ENCODE peak calls at places on chromosomes 5 and 9, in five cellular contexts. V is neuronal stem cell, X is mesenchymal stem cell, Q is trophoblast cell, O is H1. Z is an unnamed sample.

GRCh38 chr9:1709347-1709746 is 305.8 kb upstream of the SMARCA2 start:
- DNase-seq in X (no peak), V (no peak), O (no peak), Q (peak; percentile 10), Z (no peak)

GRCh38 chr5:55667938-55668337 is 44.2 kb downstream of the SLC38A9 start:
- DNase-seq in V (no peak), X (no peak), Q (no peak), O (no peak), Z (no peak)

GRCh38 chr9:69946800-69947437 is 96.7 kb upstream of the MAMDC2 start:
- DNase-seq in V (no peak), X (peak; percentile 96), Q (peak; percentile 35), O (no peak), Z (no peak)

GRCh38 chr9:36729902-36730301 is 157.2 kb downstream of the MELK start:
- DNase-seq in V (no peak), O (no peak), Q (no peak), X (peak; percentile 12), Z (no peak)

GRCh38 chr5:31755299-31756053 is 116.5 kb downstream of the PDZD2 start:
- DNase-seq in Q (no peak), O (no peak), V (no peak), X (no peak), Z (no peak)

GRCh38 chr5:137236266-137236665 is 262.9 kb downstream of the SPOCK1 start:
- DNase-seq in X (no peak), O (no peak), Q (no peak), V (no peak), Z (no peak)

GRCh38 chr5:127040779-127041520 is 10.6 kb upstream of the MARCHF3 start:
- DNase-seq in X (no peak), O (no peak), Q (no peak), V (no peak), Z (peak; percentile 34)

GRCh38 chr9:136831002-136831719 is 11.1 kb upstream of the AJM1 start:
- DNase-seq in O (no peak), V (no peak), X (no peak), Q (no peak), Z (no peak)

GRCh38 chr5:115735108-115735998 is 81.1 kb downstream of the CDO1 start:
- DNase-seq in X (no peak), V (peak; percentile 8), Q (no peak), O (no peak), Z (no peak)

GRCh38 chr5:131096774-131097695 is 68.0 kb downstream of the HINT1 start:
- DNase-seq in V (no peak), Q (no peak), O (no peak), X (no peak), Z (no peak)

GRCh38 chr9:136808075-136808780 is 480 bp downstream of the RABL6 start:
- DNase-seq in Q (no peak), V (no peak), O (no peak), X (peak; percentile 18), Z (peak; percentile 34)

GRCh38 chr9:112780637-112781036 is 30.1 kb downstream of the SNX30 start:
- DNase-seq in X (no peak), Q (no peak), O (no peak), V (no peak), Z (no peak)

GRCh38 chr5:67773439-67773988 is 442.0 kb upstream of the PIK3R1 start:
- DNase-seq in X (peak; percentile 29), V (peak; percentile 24), O (no peak), Q (no peak), Z (no peak)

GRCh38 chr9:95305770-95306492 is 11.6 kb downstream of the FANCC start:
- DNase-seq in X (no peak), Q (no peak), O (no peak), V (no peak), Z (no peak)

GRCh38 chr5:150249744-150250143 is 39.8 kb downstream of the CAMK2A start:
- DNase-seq in O (no peak), X (no peak), V (no peak), Q (no peak), Z (no peak)

GRCh38 chr9:116589392-116590354 is 97.4 kb upstream of the TRIM32 start:
- DNase-seq in V (no peak), X (peak; percentile 50), Q (peak; percentile 62), O (peak; percentile 50), Z (peak; percentile 77)

GRCh38 chr5:6417657-6418056 is 31.0 kb upstream of the UBE2QL1 start:
- DNase-seq in Q (no peak), X (no peak), V (no peak), O (no peak), Z (no peak)

GRCh38 chr9:35341585-35341984 is 148.3 kb upstream of the RUSC2 start:
- DNase-seq in V (no peak), O (no peak), Q (no peak), X (peak; percentile 61), Z (peak; percentile 43)

GRCh38 chr9:76004526-76004925 is 114.1 kb downstream of the PCSK5 start:
- DNase-seq in O (no peak), Q (no peak), V (no peak), X (no peak), Z (no peak)

GRCh38 chr5:134370306-134370870 is 981 bp upstream of the UBE2B start:
- DNase-seq in X (no peak), Q (no peak), V (no peak), O (no peak), Z (no peak)

GRCh38 chr5:148864113-148864841 is 37.9 kb downstream of the ADRB2 start:
- DNase-seq in V (no peak), Q (no peak), X (peak; percentile 26), O (no peak), Z (no peak)

GRCh38 chr9:5813837-5814236 is 19.1 kb downstream of the ERMP1 start:
- DNase-seq in V (no peak), Q (no peak), X (no peak), O (no peak), Z (no peak)

GRCh38 chr5:42787073-42787472 is 24.6 kb downstream of the SELENOP start:
- DNase-seq in X (no peak), V (no peak), O (no peak), Q (no peak), Z (no peak)

GRCh38 chr5:59813761-59814562 is 79.6 kb downstream of the PDE4D start:
- DNase-seq in V (peak; percentile 54), O (no peak), Q (peak; percentile 92), X (peak; percentile 82), Z (no peak)

GRCh38 chr9:99666571-99666970 is 155.1 kb upstream of the NR4A3 start:
- DNase-seq in X (no peak), O (no peak), V (no peak), Q (no peak), Z (no peak)

GRCh38 chr5:171571663-171572062 is 152.2 kb downstream of the FGF18 start:
- DNase-seq in X (peak; percentile 33), O (no peak), Q (no peak), V (no peak), Z (no peak)

GRCh38 chr5:39167141-39167972 is 52.0 kb downstream of the FYB1 start:
- DNase-seq in O (no peak), X (peak; percentile 27), V (no peak), Q (no peak), Z (no peak)

DNA sequence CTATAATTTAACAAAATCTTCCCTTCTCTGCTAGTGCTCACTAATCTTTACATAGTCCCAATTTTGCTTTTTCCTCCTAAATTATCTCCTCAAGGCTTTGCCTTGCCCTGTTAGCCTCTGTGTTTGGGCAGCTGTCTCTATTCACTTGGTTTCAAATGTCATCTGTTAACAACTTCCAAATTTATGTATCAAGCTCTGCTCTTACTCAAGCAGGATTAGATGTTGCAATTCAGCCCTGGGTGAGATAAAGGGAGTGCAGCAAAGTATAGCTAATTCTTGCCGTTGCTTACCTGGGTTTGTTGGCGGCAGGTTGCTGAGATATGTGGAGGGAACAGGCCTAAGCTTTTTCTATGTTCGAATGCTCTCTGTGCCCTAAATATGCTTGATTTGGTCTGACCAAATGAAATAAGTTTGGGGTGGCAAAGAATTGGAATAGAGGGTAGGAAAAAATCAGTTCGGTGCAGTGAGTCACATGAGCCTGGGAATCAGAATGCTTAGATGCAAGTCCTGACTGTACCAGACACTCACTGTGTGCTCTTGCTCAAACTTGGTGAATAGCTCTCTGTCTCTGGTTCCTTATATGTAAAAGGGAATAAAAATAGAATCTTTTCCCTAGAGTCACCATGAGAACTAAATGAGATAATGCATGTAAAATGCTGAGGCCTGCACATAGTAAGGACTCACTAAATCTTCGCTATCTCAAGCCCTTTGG is 483.7 kb downstream of the DMAC1 start:
- DNase-seq in X (peak; percentile 96), Q (no peak), O (no peak), V (no peak), Z (no peak)
- H2BK12ac ChIP-seq in X (no peak overlapping the region), Q (no peak overlapping the region), O (no peak overlapping the region), V (no peak overlapping the region), Z (no peak overlapping the region)

GRCh38 chr9:97853844-97854695 is 1.0 kb downstream of the FOXE1 start:
- DNase-seq in V (peak; percentile 31), O (no peak), X (no peak), Q (no peak), Z (peak; percentile 78)
- H3K4me2 ChIP-seq in V (peak overlapping the region; percentile 47), O (peak overlapping the region; percentile 72), X (peak overlapping the region; percentile 18), Q (peak overlapping the region; percentile 73), Z (peak overlapping the region; percentile 39)

GRCh38 chr9:130174025-130174424 is 1.8 kb downstream of the NCS1 start:
- DNase-seq in O (no peak), X (no peak), V (no peak), Q (no peak), Z (no peak)

GRCh38 chr9:130172858-130173461 is 756 bp downstream of the NCS1 start:
- DNase-seq in V (no peak), Q (peak; percentile 9), O (no peak), X (peak; percentile 61), Z (no peak)

GRCh38 chr9:130172161-130172857 is at the start of gene NCS1:
- DNase-seq in V (peak; percentile 59), O (no peak), Q (peak; percentile 41), X (peak; percentile 74), Z (peak; percentile 63)

GRCh38 chr9:130174920-130175321 is 2.7 kb downstream of the NCS1 start:
- DNase-seq in O (no peak), V (no peak), X (no peak), Q (no peak), Z (no peak)

GRCh38 chr9:130173462-130173876 is 1.3 kb downstream of the NCS1 start:
- DNase-seq in Q (no peak), V (no peak), X (no peak), O (no peak), Z (no peak)
- H3K23ac ChIP-seq in Q (no peak overlapping the region), V (peak overlapping the region; percentile 29), X (peak overlapping the region; percentile 97), O (no peak overlapping the region), Z (no peak overlapping the region)

GRCh38 chr5:15344954-15345353 is 155.0 kb upstream of the FBXL7 start:
- DNase-seq in O (no peak), Q (no peak), V (no peak), X (no peak), Z (no peak)

GRCh38 chr5:15354011-15354410 is 146.0 kb upstream of the FBXL7 start:
- DNase-seq in Q (no peak), O (no peak), V (no peak), X (no peak), Z (no peak)

GRCh38 chr5:15353086-15353645 is 146.8 kb upstream of the FBXL7 start:
- DNase-seq in X (no peak), V (no peak), O (no peak), Q (no peak), Z (no peak)

GRCh38 chr5:15346738-15347137 is 153.2 kb upstream of the FBXL7 start:
- DNase-seq in X (no peak), V (no peak), O (no peak), Q (no peak), Z (no peak)

DNA sequence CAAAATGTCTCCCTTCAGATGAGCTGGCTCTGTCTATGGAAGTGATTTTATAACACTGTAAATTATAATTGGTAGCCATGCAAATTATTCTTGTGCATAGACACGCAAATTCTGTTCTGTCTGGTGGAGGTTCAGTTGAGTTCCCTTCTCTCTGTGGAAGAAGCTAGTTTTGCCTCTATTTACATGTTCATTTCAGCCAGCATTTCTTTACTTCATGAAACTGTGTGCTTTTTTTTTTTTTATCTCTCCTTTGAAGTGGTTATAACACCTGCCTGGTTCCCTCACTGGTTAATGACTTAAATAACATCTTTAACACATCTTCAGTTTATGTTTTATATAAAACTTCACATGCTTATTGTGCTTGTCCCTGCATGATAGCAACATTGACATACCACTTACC is 149.4 kb upstream of the FBXL7 start:
- DNase-seq in V (no peak), O (no peak), X (no peak), Q (no peak), Z (no peak)
- H2BK12ac ChIP-seq in V (no peak overlapping the region), O (no peak overlapping the region), X (no peak overlapping the region), Q (no peak overlapping the region), Z (no peak overlapping the region)